ENCODE peak calls at places on chromosomes 6 and 20, in seven cellular contexts. L, X, P, D, M, O and U are unnamed samples.

GRCh38 chr6:40334496-40334895 is 252.7 kb downstream of the LRFN2 start:
- DNase-seq in O (no peak), L (no peak), D (no peak), X (no peak), M (no peak), P (no peak), U (no peak)

GRCh38 chr6:90350689-90351554 is 54.3 kb upstream of the BACH2 start:
- DNase-seq in L (no peak), D (no peak), O (no peak), M (no peak), X (no peak), P (no peak), U (no peak)

GRCh38 chr6:158061709-158062461 is 80.2 kb downstream of the SYNJ2 start:
- DNase-seq in L (no peak), X (no peak), O (no peak), D (no peak), P (no peak), M (no peak), U (no peak)

GRCh38 chr6:140062042-140063041 is 687.9 kb upstream of the CITED2 start:
- DNase-seq in X (no peak), D (peak; percentile 62), M (peak; percentile 27), P (peak; percentile 85), O (no peak), L (peak; percentile 26), U (peak; percentile 82)

GRCh38 chr6:164114656-164115055 is 700.1 kb downstream of the QKI start:
- DNase-seq in D (no peak), M (no peak), O (no peak), P (no peak), L (no peak), X (no peak), U (no peak)

GRCh38 chr6:161584051-161584450 is 310.2 kb upstream of the AGPAT4 start:
- DNase-seq in M (no peak), L (no peak), X (no peak), D (no peak), O (no peak), P (no peak), U (no peak)

GRCh38 chr6:42226251-42227143 is 8.8 kb upstream of the MRPS10 start:
- DNase-seq in M (peak; percentile 71), P (no peak), O (no peak), X (peak; percentile 98), D (peak; percentile 41), L (no peak), U (no peak)

GRCh38 chr6:159693128-159693893 is at the start of gene SOD2:
- DNase-seq in X (peak; percentile 61), M (peak; percentile 90), L (peak; percentile 89), D (peak; percentile 69), P (peak; percentile 93), O (peak; percentile 94), U (peak; percentile 93)

GRCh38 chr6:19438566-19439353 is 398.4 kb upstream of the ID4 start:
- DNase-seq in L (no peak), P (no peak), X (no peak), M (no peak), O (no peak), D (no peak), U (no peak)

GRCh38 chr6:143243786-143244185 is 183.1 kb downstream of the AIG1 start:
- DNase-seq in P (no peak), M (no peak), D (no peak), L (no peak), X (no peak), O (no peak), U (no peak)

GRCh38 chr6:118659513-118660217 is 8.3 kb upstream of the CEP85L start:
- DNase-seq in D (no peak), O (no peak), P (no peak), M (peak; percentile 29), L (peak; percentile 36), X (no peak), U (no peak)

GRCh38 chr20:2386516-2387179 is 5.9 kb downstream of the TGM6 start:
- DNase-seq in L (no peak), P (no peak), X (no peak), M (no peak), O (no peak), D (no peak), U (no peak)

GRCh38 chr6:158143700-158144099 is 24.4 kb downstream of the SERAC1 start:
- DNase-seq in P (no peak), L (no peak), M (no peak), O (no peak), X (no peak), D (no peak), U (no peak)

DNA sequence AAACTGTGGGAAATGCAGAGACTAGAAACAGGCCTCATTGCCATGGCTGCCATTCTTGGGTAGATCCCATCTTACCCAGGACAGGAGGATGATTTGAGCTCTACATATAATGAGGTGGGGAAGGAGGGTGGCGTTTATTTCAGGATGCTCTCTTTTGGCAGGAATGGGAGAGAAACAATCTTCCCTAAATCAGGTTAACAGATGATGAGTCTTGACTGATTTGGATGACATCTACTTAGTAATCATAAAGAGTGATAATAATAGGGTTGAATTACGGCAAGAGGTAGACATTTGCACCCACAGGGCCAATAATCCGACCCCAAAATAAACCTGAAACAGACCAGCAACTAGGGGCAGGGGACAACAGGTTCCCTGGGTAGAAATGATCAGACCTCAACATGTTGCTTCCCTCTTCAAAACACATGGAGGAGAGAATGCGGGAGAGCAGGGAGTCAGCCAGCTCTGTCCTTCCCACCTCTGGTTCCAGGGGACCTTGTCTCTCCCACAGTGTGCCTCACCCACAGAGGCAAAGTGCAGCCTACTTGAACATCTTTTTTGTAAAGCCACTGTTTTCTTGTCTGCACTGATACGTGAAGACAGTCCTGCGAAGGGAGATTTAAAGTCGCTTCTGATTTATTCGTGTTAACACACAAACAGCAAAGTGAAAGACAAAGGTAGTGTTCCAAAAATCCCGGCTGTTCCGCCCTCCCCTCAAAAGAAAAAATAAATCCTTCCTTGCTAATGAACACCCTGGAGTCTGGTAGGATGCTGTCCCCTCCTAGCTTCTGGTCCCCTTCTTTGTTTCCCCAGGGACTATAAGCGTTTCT is 3.9 kb downstream of the FOXQ1 start:
- DNase-seq in P (no peak), D (no peak), M (no peak), L (no peak), O (no peak), X (no peak), U (no peak)
- H3K27me3 ChIP-seq in P (peaks cover 40% of the 10 kb centered on the region), D (no peaks in the 10 kb centered on the region), M (peaks cover 60% of the 10 kb centered on the region), L (peaks cover 58% of the 10 kb centered on the region), O (no peaks in the 10 kb centered on the region), X (no peaks in the 10 kb centered on the region), U (peaks cover 52% of the 10 kb centered on the region)

GRCh38 chr20:41316009-41316408 is 1.5 kb downstream of the ZHX3 start:
- DNase-seq in L (no peak), M (no peak), O (peak; percentile 8), P (no peak), X (no peak), D (no peak), U (no peak)

GRCh38 chr20:41317536-41318270 is at the start of gene ZHX3:
- DNase-seq in M (peak; percentile 98), O (peak; percentile 96), P (peak; percentile 99), D (peak; percentile 93), L (peak; percentile 97), X (peak; percentile 85), U (peak; percentile 94)

GRCh38 chr20:41318271-41318649 is 729 bp upstream of the ZHX3 start:
- DNase-seq in O (peak; percentile 77), X (no peak), D (no peak), M (no peak), L (no peak), P (no peak), U (no peak)

GRCh38 chr20:41314386-41314785 is 3.1 kb downstream of the ZHX3 start:
- DNase-seq in D (no peak), L (no peak), P (no peak), X (no peak), M (no peak), O (no peak), U (no peak)

GRCh38 chr20:41316602-41317535 is 662 bp downstream of the ZHX3 start:
- DNase-seq in M (peak; percentile 84), P (peak; percentile 89), L (peak; percentile 75), O (peak; percentile 87), X (no peak), D (peak; percentile 64), U (peak; percentile 91)
- TF ChIP-seq POLR2A in M (no peak), P (no peak), L (no peak), O (peak; percentile 2), X (no peak), D (no peak), U (no peak)

GRCh38 chr20:44643596-44644383 is 7.7 kb downstream of the ADA start:
- DNase-seq in M (peak; percentile 51), X (no peak), L (peak; percentile 49), O (no peak), P (peak; percentile 83), D (no peak), U (no peak)
- TF ChIP-seq POLR2AphosphoS5 in M (no peak), X (no peak), L (peak; percentile 16), O (no peak), P (no peak), D (no peak), U (no peak)

DNA sequence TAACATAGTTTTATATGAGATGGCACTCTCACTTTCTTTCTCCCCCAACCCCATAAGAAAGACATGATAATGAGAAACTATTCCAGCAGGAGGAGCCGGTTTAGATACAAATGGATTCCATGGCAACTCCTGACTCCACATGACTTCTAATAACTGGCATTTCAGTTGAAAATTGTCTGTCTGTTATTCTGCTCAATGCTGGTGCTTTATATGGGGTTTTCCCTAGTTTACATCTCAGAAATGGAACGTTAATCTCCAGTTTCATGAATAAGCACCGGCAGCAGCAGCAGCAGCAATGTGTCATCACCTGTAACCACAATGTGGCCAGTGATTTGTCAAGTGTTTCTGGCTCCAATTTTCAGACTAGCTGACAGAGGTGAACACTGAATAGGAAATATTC is 8.0 kb upstream of the SIM1 start:
- DNase-seq in D (no peak), P (no peak), O (no peak), L (no peak), M (no peak), X (no peak), U (no peak)
- H3K27me3 ChIP-seq in D (no peaks in the 10 kb centered on the region), P (peaks cover 33% of the 10 kb centered on the region), O (no peaks in the 10 kb centered on the region), L (peaks cover 89% of the 10 kb centered on the region), M (peaks cover 93% of the 10 kb centered on the region), X (no peaks in the 10 kb centered on the region), U (peaks cover 62% of the 10 kb centered on the region)

DNA sequence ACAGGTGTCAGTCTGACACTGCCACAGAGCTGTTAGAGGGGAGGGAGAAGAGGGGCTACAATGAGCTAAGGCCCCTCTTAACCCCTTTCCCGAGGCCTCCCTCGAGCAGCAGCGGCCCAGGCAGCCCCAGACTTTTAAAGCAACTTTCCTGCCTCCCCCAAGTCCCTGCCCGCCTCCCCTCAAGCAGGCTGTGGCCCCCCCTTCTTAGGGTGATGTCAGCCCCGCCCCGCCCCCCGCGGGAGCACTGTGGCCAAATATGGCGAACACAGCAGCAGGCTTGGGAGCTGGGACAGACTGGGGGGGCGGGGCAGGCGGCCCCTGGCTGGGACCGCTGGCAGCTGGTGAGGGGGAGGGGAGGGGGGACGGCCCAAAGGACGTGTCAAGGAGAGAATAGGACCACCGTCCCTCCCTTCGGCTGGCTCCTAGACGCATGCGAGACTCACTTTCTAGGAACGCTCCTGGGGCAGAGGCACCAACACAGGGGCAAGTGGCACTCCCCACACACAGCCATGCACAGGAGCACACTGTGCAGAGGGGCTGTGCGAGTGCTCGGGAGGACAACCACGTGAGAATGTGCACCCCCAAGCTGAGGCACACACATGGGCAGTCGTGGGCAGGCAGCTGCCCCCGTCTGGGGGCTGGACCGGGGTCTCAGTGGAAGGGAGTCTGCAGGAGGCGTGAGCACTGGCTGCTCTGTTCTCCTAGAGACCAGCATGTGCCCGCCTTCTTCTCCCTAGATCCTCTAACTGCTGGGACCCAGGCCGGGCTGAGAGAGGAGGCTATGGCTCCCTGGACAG is 6.7 kb downstream of the TEAD3 start:
- DNase-seq in X (no peak), L (no peak), M (peak; percentile 81), P (peak; percentile 98), O (no peak), D (peak; percentile 93), U (no peak)
- TF ChIP-seq POLR2A in X (no peak), L (no peak), M (no peak), P (peak; percentile 39), O (no peak), D (no peak), U (no peak)